ENCODE peak calls at places on chromosome 7, in four cellular contexts. N is EH, S is EL, I is adrenal gland. X is an unnamed sample.
A peak's percentile ranks its signal among the peaks of the same experiment; 100 is the strongest.

GRCh38 chr7:139095194-139095659 is 14.3 kb downstream of the ZC3HAV1 start:
- DNase-seq in N (no peak), S (no peak), I (no peak), X (no peak)

GRCh38 chr7:156360835-156361234 is 279.7 kb upstream of the RNF32 start:
- DNase-seq in S (no peak), N (no peak), I (no peak), X (no peak)

GRCh38 chr7:133570321-133570720 is 317.4 kb downstream of the EXOC4 start:
- DNase-seq in N (no peak), S (no peak), I (no peak), X (no peak)

GRCh38 chr7:1476859-1477258 is 17.6 kb upstream of the MICALL2 start:
- DNase-seq in S (no peak), N (no peak), I (no peak), X (no peak)

GRCh38 chr7:150803161-150803860 is 2.7 kb downstream of the TMEM176A start:
- DNase-seq in S (no peak), I (no peak), N (no peak), X (no peak)

GRCh38 chr7:157056246-157056645 is 45.8 kb upstream of the MNX1 start:
- DNase-seq in I (no peak), S (no peak), N (no peak), X (no peak)

GRCh38 chr7:46775776-46776175 is 806.1 kb downstream of the TNS3 start:
- DNase-seq in N (peak; percentile 76), S (no peak), I (no peak), X (no peak)

GRCh38 chr7:22697897-22698645 is 28.9 kb upstream of the IL6 start:
- DNase-seq in N (no peak), I (no peak), S (no peak), X (no peak)

GRCh38 chr7:146090023-146090645 is 26.5 kb upstream of the CNTNAP2 start:
- DNase-seq in S (no peak), N (peak; percentile 0), I (no peak), X (no peak)

GRCh38 chr7:126702242-126703016 is 550.3 kb downstream of the GRM8 start:
- DNase-seq in N (peak; percentile 67), I (no peak), S (peak; percentile 42), X (no peak)

GRCh38 chr7:28973591-28973990 is 15.5 kb upstream of the TRIL start:
- DNase-seq in N (no peak), I (no peak), S (no peak), X (no peak)

GRCh38 chr7:124791426-124791825 is 25.8 kb upstream of the GPR37 start:
- DNase-seq in S (no peak), N (no peak), I (no peak), X (no peak)

GRCh38 chr7:120792861-120793130 is 65.1 kb downstream of the TSPAN12 start:
- DNase-seq in I (no peak), N (no peak), S (no peak), X (no peak)

GRCh38 chr7:34727464-34727995 is 69.5 kb downstream of the NPSR1 start:
- DNase-seq in I (no peak), S (no peak), N (no peak), X (no peak)

GRCh38 chr7:20894806-20895205 is 108.1 kb upstream of the SP8 start:
- DNase-seq in I (no peak), S (no peak), N (no peak), X (no peak)